ENCODE peak calls at places on chromosomes 3 and 15, in ten cellular contexts. V is pancreas, R is upper lobe of right lung, O is K562, Q is HepG2, X is heart right ventricle, H is GM12878, E is lower lobe of right lung, A is upper lobe of left lung, W is body of pancreas. J is an unnamed sample.

GRCh38 chr15:94322141-94322540 is 90.8 kb downstream of the MCTP2 start:
- ATAC-seq in R (no peak), H (no peak), W (no peak), X (no peak), A (no peak), Q (no peak), E (no peak), O (no peak), V (no peak), J (peak; percentile 76)

GRCh38 chr3:24164967-24165366 is 219.9 kb downstream of the NR1D2 start:
- ATAC-seq in W (peak; percentile 65), A (no peak), H (no peak), X (no peak), R (no peak), Q (no peak), O (no peak), V (peak; percentile 78), E (no peak), J (no peak)

GRCh38 chr3:113264249-113264648 is 52.9 kb downstream of the BOC start:
- ATAC-seq in W (peak; percentile 35), Q (no peak), H (no peak), R (no peak), V (peak; percentile 63), X (no peak), A (no peak), E (no peak), O (no peak), J (no peak)

GRCh38 chr15:29736745-29737023 is 85.6 kb downstream of the TJP1 start:
- ATAC-seq in E (no peak), X (peak; percentile 92), Q (peak; percentile 84), R (peak; percentile 86), O (no peak), V (peak; percentile 88), H (no peak), W (peak; percentile 65), A (peak; percentile 53), J (no peak)

GRCh38 chr3:57856675-57857074 is 100.6 kb downstream of the SLMAP start:
- ATAC-seq in X (no peak), W (no peak), Q (no peak), R (no peak), H (peak; percentile 45), O (peak; percentile 69), A (no peak), V (no peak), E (no peak), J (no peak)

GRCh38 chr3:123636431-123636841 is 51.6 kb upstream of the HACD2 start:
- ATAC-seq in H (no peak), O (peak; percentile 95), V (peak; percentile 94), W (peak; percentile 92), R (peak; percentile 40), E (peak; percentile 31), A (no peak), X (no peak), Q (no peak), J (no peak)

GRCh38 chr3:27596334-27596841 is 112.2 kb upstream of the SLC4A7 start:
- ATAC-seq in X (no peak), H (peak; percentile 84), V (no peak), E (peak; percentile 57), W (no peak), Q (no peak), R (peak; percentile 53), A (peak; percentile 41), O (no peak), J (no peak)

GRCh38 chr3:158568784-158569183 is 2.2 kb upstream of the MLF1 start:
- ATAC-seq in E (no peak), X (no peak), A (no peak), W (no peak), O (no peak), Q (no peak), R (no peak), H (no peak), V (no peak), J (no peak)

GRCh38 chr3:16917256-16917935 is 32.6 kb downstream of the PLCL2 start:
- ATAC-seq in A (peak; percentile 28), O (no peak), E (no peak), X (peak; percentile 76), H (peak; percentile 12), W (no peak), R (no peak), V (no peak), Q (no peak), J (no peak)

GRCh38 chr3:108393128-108393900 is 97.0 kb downstream of the HHLA2 start:
- ATAC-seq in A (no peak), O (no peak), V (no peak), W (no peak), X (no peak), E (no peak), Q (no peak), R (no peak), H (no peak), J (no peak)

GRCh38 chr15:80242132-80242769 is 9.8 kb downstream of the CTXND1 start:
- ATAC-seq in Q (peak; percentile 81), H (peak; percentile 85), O (peak; percentile 93), R (peak; percentile 56), A (peak; percentile 16), X (peak; percentile 38), W (no peak), E (peak; percentile 34), V (peak; percentile 36), J (no peak)
- TF ChIP-seq CTCF in Q (peak; percentile 78), H (peak; percentile 62), O (peak; percentile 88), R (peak; percentile 41), A (peak; percentile 20), X (peak; percentile 63), W (no peak), E (peak; percentile 49), V (peak; percentile 44), J (no peak)

GRCh38 chr3:151301787-151302186 is 14.8 kb downstream of the GPR87 start:
- ATAC-seq in V (no peak), Q (no peak), X (no peak), O (no peak), A (no peak), W (no peak), R (no peak), H (no peak), E (no peak), J (no peak)
- H3K4me1 ChIP-seq in V (no peaks in the 10 kb centered on the region), Q (peaks cover 10% of the 10 kb centered on the region), X (peaks cover 13% of the 10 kb centered on the region), O (no peaks in the 10 kb centered on the region), A (no peaks in the 10 kb centered on the region), W (no peaks in the 10 kb centered on the region), R (peaks cover 5% of the 10 kb centered on the region), H (no peaks in the 10 kb centered on the region), E (peaks cover 6% of the 10 kb centered on the region), J (no peaks in the 10 kb centered on the region)

DNA sequence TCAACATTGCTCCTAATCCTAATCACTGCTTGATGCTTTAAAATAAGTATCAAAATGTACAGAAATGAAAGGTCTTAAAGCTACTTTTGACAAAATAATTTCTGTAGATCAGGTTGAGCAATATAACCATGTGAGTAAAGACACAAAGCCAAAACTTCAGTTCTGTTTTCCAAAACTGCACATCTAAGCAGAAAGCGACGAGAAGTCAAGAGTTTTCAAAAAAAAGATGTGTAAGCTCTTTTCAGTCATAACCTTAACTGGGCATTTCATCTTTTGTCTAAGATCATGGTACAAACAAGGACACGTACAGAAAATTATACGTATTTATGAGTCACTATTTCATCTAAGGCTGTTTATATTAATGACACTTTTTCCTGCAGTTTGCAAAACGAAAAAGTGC is 608.8 kb downstream of the FOXP1 start:
- ATAC-seq in O (no peak), W (no peak), E (no peak), V (peak; percentile 31), A (peak; percentile 71), X (no peak), H (no peak), Q (no peak), R (no peak), J (peak; percentile 34)
- H3K4me3 ChIP-seq in O (no peak overlapping the region), W (no peak overlapping the region), E (no peak overlapping the region), V (no peak overlapping the region), A (no peak overlapping the region), X (no peak overlapping the region), H (no peak overlapping the region), Q (no peak overlapping the region), R (no peak overlapping the region), J (no peak overlapping the region)

GRCh38 chr3:128784228-128784627 is 58.2 kb downstream of the RAB7A start:
- ATAC-seq in A (peak; percentile 46), E (peak; percentile 49), W (no peak), R (peak; percentile 55), V (peak; percentile 43), O (peak; percentile 99), X (peak; percentile 89), H (peak; percentile 57), Q (peak; percentile 84), J (peak; percentile 54)
- TF ChIP-seq CTCF in A (no peak), E (peak; percentile 21), W (no peak), R (peak; percentile 29), V (no peak), O (peak; percentile 83), X (peak; percentile 48), H (peak; percentile 40), Q (peak; percentile 66), J (peak; percentile 36)

DNA sequence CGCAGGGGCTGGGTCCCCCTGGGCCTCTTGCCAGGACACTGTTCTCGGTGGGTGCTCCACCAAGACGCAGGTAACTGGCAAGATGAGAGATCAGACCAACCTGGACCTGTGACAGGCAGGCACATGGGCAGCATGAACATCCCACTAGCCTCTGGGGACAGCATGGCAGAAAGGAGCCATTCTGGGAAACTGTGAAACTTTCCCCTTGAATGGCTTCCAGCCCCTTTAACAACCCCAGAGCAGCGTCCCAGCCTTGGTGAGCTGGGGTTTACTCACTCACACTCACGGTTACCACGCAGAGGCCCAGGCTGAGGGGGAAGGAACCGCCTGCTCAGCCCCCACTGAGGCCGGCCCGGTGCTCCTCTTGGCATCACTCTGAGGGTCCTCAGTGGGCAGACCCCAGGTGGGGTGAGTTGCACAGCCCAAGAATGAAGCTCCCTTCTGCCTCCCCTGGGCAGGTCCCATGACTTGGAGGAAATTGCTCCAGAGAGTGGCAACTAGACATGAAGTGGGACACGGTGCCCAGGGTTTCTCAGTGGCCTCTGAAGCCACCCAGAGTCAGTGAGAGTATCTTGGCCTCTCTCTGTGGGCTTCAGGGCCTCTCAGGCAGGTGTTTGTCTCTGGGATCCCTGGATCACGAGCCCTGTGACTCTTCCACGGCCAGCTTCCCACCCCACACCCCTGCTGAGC is 15.2 kb upstream of the SRP14 start:
- ATAC-seq in V (no peak), X (no peak), R (no peak), E (no peak), A (no peak), W (no peak), H (peak; percentile 62), Q (no peak), O (no peak), J (no peak)
- H3K4me1 ChIP-seq in V (peaks cover 28% of the 10 kb centered on the region), X (peaks cover 71% of the 10 kb centered on the region), R (peaks cover 15% of the 10 kb centered on the region), E (peaks cover 33% of the 10 kb centered on the region), A (peaks cover 41% of the 10 kb centered on the region), W (peaks cover 28% of the 10 kb centered on the region), H (peaks cover 58% of the 10 kb centered on the region), Q (peaks cover 15% of the 10 kb centered on the region), O (no peaks in the 10 kb centered on the region), J (no peaks in the 10 kb centered on the region)

DNA sequence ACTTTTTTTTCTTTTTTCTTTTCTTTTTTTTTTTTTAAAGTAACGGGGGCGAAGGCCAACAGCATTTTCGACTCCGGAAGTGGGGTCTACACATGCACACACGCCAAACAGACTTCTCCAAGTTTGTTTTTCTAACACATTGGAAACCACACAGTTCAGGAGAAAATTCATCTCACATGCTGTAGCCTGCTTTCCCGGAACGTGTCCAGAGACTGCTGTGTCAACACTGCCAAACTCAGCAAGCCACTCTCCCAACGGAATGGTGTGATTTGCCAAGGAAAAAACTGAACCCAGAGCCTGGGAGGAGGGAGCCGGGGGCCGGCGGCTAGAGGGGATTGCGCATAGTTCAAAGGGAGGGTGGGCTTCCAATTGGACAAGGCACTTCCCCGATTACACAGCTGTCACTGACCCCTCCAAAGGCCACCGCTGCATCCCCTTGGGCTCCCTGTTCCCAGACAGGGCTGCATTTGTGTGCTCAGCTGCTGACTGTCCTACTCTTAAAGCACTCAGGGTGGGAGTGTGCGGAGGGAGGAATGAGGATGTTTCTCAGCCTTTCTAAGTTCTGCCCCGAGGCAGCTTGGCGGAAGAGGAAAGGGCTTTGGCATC is 256.1 kb downstream of the ZNF621 start:
- ATAC-seq in W (peak; percentile 74), A (peak; percentile 75), R (peak; percentile 51), Q (peak; percentile 32), V (peak; percentile 84), H (no peak), O (peak; percentile 22), X (peak; percentile 83), E (peak; percentile 70), J (peak; percentile 38)
- H3K4me3 ChIP-seq in W (no peak overlapping the region), A (peak overlapping the region; percentile 24), R (peak overlapping the region; percentile 29), Q (no peak overlapping the region), V (no peak overlapping the region), H (no peak overlapping the region), O (no peak overlapping the region), X (peak overlapping the region; percentile 20), E (peak overlapping the region; percentile 22), J (peak overlapping the region; percentile 5)

J was measured in gastroesophageal sphincter.